ENCODE peak calls at places on chromosomes 7 and 10, in eight cellular contexts. One of them, this sample, is unnamed.

GRCh38 chr7:37570145-37570544 is 113.4 kb upstream of the GPR141 start:
- DNase-seq in heart right ventricle: no peak
- DNase-seq in adrenal gland: no peak
- DNase-seq in progenitor cell of endocrine pancreas: no peak
- DNase-seq in PC-3: no peak
- DNase-seq in GM13977: no peak
- DNase-seq in fibroblast of lung: no peak
- DNase-seq in AG09309: no peak
- DNase-seq in this sample: no peak

GRCh38 chr7:85734823-85735222 is 548.0 kb upstream of the SEMA3D start:
- DNase-seq in heart right ventricle: no peak
- DNase-seq in adrenal gland: no peak
- DNase-seq in progenitor cell of endocrine pancreas: no peak
- DNase-seq in PC-3: no peak
- DNase-seq in GM13977: no peak
- DNase-seq in fibroblast of lung: no peak
- DNase-seq in AG09309: no peak
- DNase-seq in this sample: no peak

GRCh38 chr7:15820319-15820718 is 133.8 kb upstream of the MEOX2 start:
- DNase-seq in heart right ventricle: no peak
- DNase-seq in adrenal gland: no peak
- DNase-seq in progenitor cell of endocrine pancreas: no peak
- DNase-seq in PC-3: no peak
- DNase-seq in GM13977: no peak
- DNase-seq in fibroblast of lung: no peak
- DNase-seq in AG09309: no peak
- DNase-seq in this sample: no peak

GRCh38 chr7:10707519-10707918 is 266.2 kb upstream of the PHF14 start:
- DNase-seq in heart right ventricle: no peak
- DNase-seq in adrenal gland: no peak
- DNase-seq in progenitor cell of endocrine pancreas: no peak
- DNase-seq in PC-3: no peak
- DNase-seq in GM13977: no peak
- DNase-seq in fibroblast of lung: peak
- DNase-seq in AG09309: no peak
- DNase-seq in this sample: no peak

GRCh38 chr7:140165422-140165821 is 11.4 kb downstream of the KDM7A start:
- DNase-seq in heart right ventricle: no peak
- DNase-seq in adrenal gland: no peak
- DNase-seq in progenitor cell of endocrine pancreas: no peak
- DNase-seq in PC-3: peak
- DNase-seq in GM13977: no peak
- DNase-seq in fibroblast of lung: peak
- DNase-seq in AG09309: peak
- DNase-seq in this sample: no peak

GRCh38 chr10:71534552-71535158 is 137.9 kb downstream of the CDH23 start:
- DNase-seq in heart right ventricle: no peak
- DNase-seq in adrenal gland: no peak
- DNase-seq in progenitor cell of endocrine pancreas: no peak
- DNase-seq in PC-3: no peak
- DNase-seq in GM13977: no peak
- DNase-seq in fibroblast of lung: no peak
- DNase-seq in AG09309: no peak
- DNase-seq in this sample: no peak

GRCh38 chr10:31549936-31550335 is 230.9 kb downstream of the ZEB1 start:
- DNase-seq in heart right ventricle: no peak
- DNase-seq in adrenal gland: no peak
- DNase-seq in progenitor cell of endocrine pancreas: no peak
- DNase-seq in PC-3: no peak
- DNase-seq in GM13977: no peak
- DNase-seq in fibroblast of lung: no peak
- DNase-seq in AG09309: peak
- DNase-seq in this sample: no peak

GRCh38 chr7:39761435-39761834 is 138.1 kb downstream of the RALA start:
- DNase-seq in heart right ventricle: no peak
- DNase-seq in adrenal gland: no peak
- DNase-seq in progenitor cell of endocrine pancreas: no peak
- DNase-seq in PC-3: no peak
- DNase-seq in GM13977: no peak
- DNase-seq in fibroblast of lung: no peak
- DNase-seq in AG09309: no peak
- DNase-seq in this sample: no peak

GRCh38 chr10:52434734-52435133 is 120.7 kb downstream of the DKK1 start:
- DNase-seq in heart right ventricle: no peak
- DNase-seq in adrenal gland: no peak
- DNase-seq in progenitor cell of endocrine pancreas: no peak
- DNase-seq in PC-3: no peak
- DNase-seq in GM13977: no peak
- DNase-seq in fibroblast of lung: no peak
- DNase-seq in AG09309: no peak
- DNase-seq in this sample: no peak

GRCh38 chr10:8049151-8049873 is 5.2 kb upstream of the GATA3 start:
- DNase-seq in heart right ventricle: no peak
- DNase-seq in adrenal gland: no peak
- DNase-seq in progenitor cell of endocrine pancreas: no peak
- DNase-seq in PC-3: peak
- DNase-seq in GM13977: peak
- DNase-seq in fibroblast of lung: no peak
- DNase-seq in AG09309: no peak
- DNase-seq in this sample: no peak

GRCh38 chr10:1665681-1666080 is 71.6 kb downstream of the ADARB2 start:
- DNase-seq in heart right ventricle: no peak
- DNase-seq in adrenal gland: no peak
- DNase-seq in progenitor cell of endocrine pancreas: no peak
- DNase-seq in PC-3: no peak
- DNase-seq in GM13977: no peak
- DNase-seq in fibroblast of lung: no peak
- DNase-seq in AG09309: no peak
- DNase-seq in this sample: no peak

DNA sequence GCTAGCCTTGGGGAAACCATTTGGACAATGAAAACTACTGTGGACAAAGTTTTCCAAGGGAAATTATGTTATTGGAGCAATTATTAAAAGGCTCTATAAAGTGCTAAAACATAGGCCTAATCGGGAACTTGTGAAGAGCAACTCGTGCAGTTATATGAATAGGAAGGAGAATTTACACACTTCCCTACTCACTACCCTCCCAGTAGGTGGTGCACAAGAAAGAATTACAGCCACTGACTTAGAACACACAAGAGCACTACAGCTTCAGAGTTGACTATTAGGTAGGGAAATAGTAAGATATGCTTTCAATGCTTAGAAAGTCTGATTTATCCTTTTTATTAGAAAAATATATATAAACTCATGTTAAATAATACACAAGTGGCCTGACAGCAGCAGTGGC is 47.2 kb downstream of the GSAP start:
- DNase-seq in heart right ventricle: no peak
- DNase-seq in adrenal gland: no peak
- DNase-seq in progenitor cell of endocrine pancreas: no peak
- DNase-seq in PC-3: peak
- DNase-seq in GM13977: no peak
- DNase-seq in fibroblast of lung: no peak
- DNase-seq in AG09309: no peak
- DNase-seq in this sample: peak
- TF ChIP-seq CTCF in heart right ventricle: no peak
- TF ChIP-seq CTCF in adrenal gland: no peak
- TF ChIP-seq CTCF in progenitor cell of endocrine pancreas: no peak
- TF ChIP-seq CTCF in PC-3: peak
- TF ChIP-seq CTCF in GM13977: peak
- TF ChIP-seq CTCF in fibroblast of lung: no peak
- TF ChIP-seq CTCF in AG09309: peak
- TF ChIP-seq CTCF in this sample: no peak

DNA sequence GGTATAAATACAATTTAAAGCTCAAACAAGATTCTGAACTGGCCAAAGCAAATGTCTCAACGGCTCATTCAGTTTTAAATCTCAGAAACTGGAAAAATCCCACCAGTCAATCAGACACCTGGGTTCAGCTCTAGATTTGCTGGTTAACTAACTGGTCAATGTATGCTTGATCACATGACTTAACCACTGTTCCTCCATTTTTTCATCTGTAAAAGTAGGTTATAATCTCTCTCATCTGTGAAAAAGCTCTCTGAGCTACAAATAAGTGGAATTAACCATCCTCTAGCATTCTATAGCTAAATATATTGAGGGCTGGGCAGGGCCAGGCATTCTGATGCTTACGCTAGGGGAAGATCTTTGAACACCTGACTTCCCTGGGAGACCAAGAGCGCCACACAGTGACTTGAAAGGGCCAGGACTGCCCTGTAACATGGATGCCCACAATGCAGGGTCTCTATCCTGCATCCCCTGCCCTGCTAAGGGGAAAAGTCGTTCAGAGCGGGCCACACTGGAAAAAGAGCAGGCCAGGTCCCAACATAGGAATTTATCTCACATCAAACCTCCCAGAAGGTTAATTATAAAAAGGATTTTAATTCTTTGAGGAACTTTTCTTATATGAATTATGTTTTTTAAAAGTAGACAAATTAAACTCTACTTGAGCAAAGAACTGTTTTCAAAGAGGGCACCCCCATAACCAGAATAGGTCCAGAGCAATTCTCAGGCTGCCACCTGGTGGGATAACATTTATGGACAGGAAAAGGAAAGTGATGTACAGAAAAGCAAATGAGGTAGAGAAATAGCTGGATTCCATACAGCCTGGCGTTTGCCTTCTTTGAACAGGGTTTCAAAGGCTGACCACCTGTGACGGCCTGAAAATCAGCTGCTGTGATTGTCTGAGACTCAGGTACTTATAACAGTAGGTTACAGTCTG is 1.8 kb downstream of the RP9 start:
- DNase-seq in heart right ventricle: no peak
- DNase-seq in adrenal gland: peak
- DNase-seq in progenitor cell of endocrine pancreas: no peak
- DNase-seq in PC-3: peak
- DNase-seq in GM13977: no peak
- DNase-seq in fibroblast of lung: peak
- DNase-seq in AG09309: no peak
- DNase-seq in this sample: peak
- TF ChIP-seq CTCF in heart right ventricle: peak
- TF ChIP-seq CTCF in adrenal gland: peak
- TF ChIP-seq CTCF in progenitor cell of endocrine pancreas: peak
- TF ChIP-seq CTCF in PC-3: peak
- TF ChIP-seq CTCF in GM13977: peak
- TF ChIP-seq CTCF in fibroblast of lung: peak
- TF ChIP-seq CTCF in AG09309: peak
- TF ChIP-seq CTCF in this sample: peak

DNA sequence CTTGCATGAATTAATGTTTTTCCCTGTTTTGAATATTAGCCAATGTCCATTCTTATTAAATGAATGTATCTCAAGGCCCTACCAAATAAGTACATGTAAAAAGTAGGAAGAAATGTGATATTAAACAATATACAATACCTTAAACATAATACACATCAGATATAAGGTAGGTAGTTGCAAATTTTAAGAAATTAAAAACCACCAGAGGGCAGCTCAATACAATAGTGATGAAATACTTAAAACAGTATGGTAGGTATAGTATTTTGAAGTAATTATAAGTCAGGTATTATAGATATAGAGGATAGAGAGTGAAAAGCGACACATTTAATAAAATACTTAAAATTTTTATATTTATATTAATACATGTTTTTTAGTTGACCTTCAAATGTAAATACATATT is 43.6 kb upstream of the CDK14 start:
- DNase-seq in heart right ventricle: no peak
- DNase-seq in adrenal gland: no peak
- DNase-seq in progenitor cell of endocrine pancreas: no peak
- DNase-seq in PC-3: peak
- DNase-seq in GM13977: peak
- DNase-seq in fibroblast of lung: no peak
- DNase-seq in AG09309: no peak
- DNase-seq in this sample: no peak
- TF ChIP-seq CTCF in heart right ventricle: peak
- TF ChIP-seq CTCF in adrenal gland: peak
- TF ChIP-seq CTCF in progenitor cell of endocrine pancreas: no peak
- TF ChIP-seq CTCF in PC-3: peak
- TF ChIP-seq CTCF in GM13977: no peak
- TF ChIP-seq CTCF in fibroblast of lung: no peak
- TF ChIP-seq CTCF in AG09309: peak
- TF ChIP-seq CTCF in this sample: no peak

GRCh38 chr7:2646680-2647571 is 15.1 kb downstream of the TTYH3 start:
- DNase-seq in heart right ventricle: no peak
- DNase-seq in adrenal gland: no peak
- DNase-seq in progenitor cell of endocrine pancreas: no peak
- DNase-seq in PC-3: no peak
- DNase-seq in GM13977: no peak
- DNase-seq in fibroblast of lung: no peak
- DNase-seq in AG09309: no peak
- DNase-seq in this sample: no peak

GRCh38 chr7:2646336-2646679 is 14.5 kb downstream of the TTYH3 start:
- DNase-seq in heart right ventricle: no peak
- DNase-seq in adrenal gland: no peak
- DNase-seq in progenitor cell of endocrine pancreas: no peak
- DNase-seq in PC-3: no peak
- DNase-seq in GM13977: no peak
- DNase-seq in fibroblast of lung: no peak
- DNase-seq in AG09309: no peak
- DNase-seq in this sample: no peak

GRCh38 chr7:2649139-2649838 is 17.5 kb downstream of the TTYH3 start:
- DNase-seq in heart right ventricle: no peak
- DNase-seq in adrenal gland: no peak
- DNase-seq in progenitor cell of endocrine pancreas: no peak
- DNase-seq in PC-3: no peak
- DNase-seq in GM13977: no peak
- DNase-seq in fibroblast of lung: no peak
- DNase-seq in AG09309: no peak
- DNase-seq in this sample: no peak

GRCh38 chr7:2649991-2650390 is 18.2 kb downstream of the TTYH3 start:
- DNase-seq in heart right ventricle: no peak
- DNase-seq in adrenal gland: no peak
- DNase-seq in progenitor cell of endocrine pancreas: no peak
- DNase-seq in PC-3: no peak
- DNase-seq in GM13977: no peak
- DNase-seq in fibroblast of lung: no peak
- DNase-seq in AG09309: no peak
- DNase-seq in this sample: no peak

GRCh38 chr7:2647594-2648172 is 15.9 kb downstream of the TTYH3 start:
- DNase-seq in heart right ventricle: no peak
- DNase-seq in adrenal gland: no peak
- DNase-seq in progenitor cell of endocrine pancreas: no peak
- DNase-seq in PC-3: no peak
- DNase-seq in GM13977: no peak
- DNase-seq in fibroblast of lung: no peak
- DNase-seq in AG09309: no peak
- DNase-seq in this sample: no peak
- TF ChIP-seq CTCF in heart right ventricle: no peak
- TF ChIP-seq CTCF in adrenal gland: no peak
- TF ChIP-seq CTCF in progenitor cell of endocrine pancreas: no peak
- TF ChIP-seq CTCF in PC-3: no peak
- TF ChIP-seq CTCF in GM13977: no peak
- TF ChIP-seq CTCF in fibroblast of lung: no peak
- TF ChIP-seq CTCF in AG09309: no peak
- TF ChIP-seq CTCF in this sample: no peak

GRCh38 chr7:107035446-107035845 is 9.1 kb upstream of the PRKAR2B start:
- DNase-seq in heart right ventricle: no peak
- DNase-seq in adrenal gland: no peak
- DNase-seq in progenitor cell of endocrine pancreas: no peak
- DNase-seq in PC-3: peak
- DNase-seq in GM13977: no peak
- DNase-seq in fibroblast of lung: peak
- DNase-seq in AG09309: peak
- DNase-seq in this sample: no peak
- TF ChIP-seq CTCF in heart right ventricle: no peak
- TF ChIP-seq CTCF in adrenal gland: no peak
- TF ChIP-seq CTCF in progenitor cell of endocrine pancreas: no peak
- TF ChIP-seq CTCF in PC-3: no peak
- TF ChIP-seq CTCF in GM13977: no peak
- TF ChIP-seq CTCF in fibroblast of lung: no peak
- TF ChIP-seq CTCF in AG09309: no peak
- TF ChIP-seq CTCF in this sample: no peak